ENCODE peak calls at places on chromosomes 12 and 14, in four cellular contexts. T is WTC11, M is HepG2, L is K562. R is an unnamed sample.

GRCh38 chr12:14618990-14619389 is 51.3 kb upstream of the PLBD1 start:
- DNase-seq in M (no peak), L (no peak), T (no peak), R (no peak)

GRCh38 chr14:104350463-104351185 is 212.2 kb downstream of the KIF26A start:
- DNase-seq in M (no peak), L (no peak), T (no peak), R (no peak)

GRCh38 chr12:120659151-120659525 is 18.7 kb downstream of the CABP1 start:
- DNase-seq in T (no peak), M (no peak), L (no peak), R (no peak)

GRCh38 chr14:21382886-21383847 is 652 bp downstream of the SUPT16H start:
- DNase-seq in L (peak; percentile 49), T (peak; percentile 32), M (peak; percentile 43), R (no peak)

GRCh38 chr14:67856806-67857205 is 37.2 kb downstream of the RAD51B start:
- DNase-seq in T (no peak), M (no peak), L (no peak), R (no peak)

GRCh38 chr12:88624911-88625310 is 44.6 kb upstream of the KITLG start:
- DNase-seq in M (no peak), L (no peak), T (no peak), R (no peak)

GRCh38 chr12:56766535-56766934 is 3.4 kb downstream of the HSD17B6 start:
- DNase-seq in L (no peak), M (no peak), T (no peak), R (peak; percentile 70)

GRCh38 chr14:100484531-100485267 is 102.5 kb downstream of the BEGAIN start:
- DNase-seq in T (no peak), L (no peak), M (no peak), R (no peak)

GRCh38 chr12:131636940-131637750 is 73.7 kb upstream of the SFSWAP start:
- DNase-seq in M (no peak), T (no peak), L (no peak), R (no peak)

GRCh38 chr14:77605392-77605978 is 11.0 kb downstream of the SPTLC2 start:
- DNase-seq in M (no peak), T (no peak), L (no peak), R (no peak)

GRCh38 chr14:100436745-100437406 is 113.7 kb downstream of the SLC25A47 start:
- DNase-seq in L (no peak), T (no peak), M (no peak), R (no peak)

GRCh38 chr14:75003250-75004027 is 718 bp downstream of the EIF2B2 start:
- DNase-seq in M (no peak), L (no peak), T (no peak), R (no peak)

GRCh38 chr12:25322918-25323773 is 72.4 kb upstream of the KRAS start:
- DNase-seq in T (no peak), M (no peak), L (no peak), R (no peak)

GRCh38 chr12:12474931-12475485 is 87.7 kb downstream of the DUSP16 start:
- DNase-seq in T (no peak), M (no peak), L (peak; percentile 10), R (peak; percentile 87)

GRCh38 chr12:123038966-123039365 is 58.5 kb downstream of the ARL6IP4 start:
- DNase-seq in L (no peak), T (no peak), M (no peak), R (no peak)

GRCh38 chr12:83161451-83161850 is 474.7 kb downstream of the TMTC2 start:
- DNase-seq in M (no peak), T (no peak), L (no peak), R (no peak)

GRCh38 chr12:48092606-48093005 is 13.3 kb downstream of the SENP1 start:
- DNase-seq in T (no peak), M (no peak), L (no peak), R (no peak)

GRCh38 chr12:52395761-52396434 is 10.2 kb downstream of the KRT82 start:
- DNase-seq in M (peak; percentile 33), T (peak; percentile 93), L (peak; percentile 49), R (no peak)

GRCh38 chr12:19404232-19404880 is 34.9 kb upstream of the AEBP2 start:
- DNase-seq in L (no peak), M (no peak), T (no peak), R (no peak)

GRCh38 chr12:75658826-75659823 is 147.7 kb upstream of the KRR1 start:
- DNase-seq in L (no peak), M (no peak), T (no peak), R (no peak)

GRCh38 chr14:100815478-100816285 is 10.2 kb upstream of the MEG3 start:
- DNase-seq in T (no peak), L (no peak), M (peak; percentile 91), R (no peak)

GRCh38 chr14:99644723-99645544 is at the start of gene HHIPL1:
- DNase-seq in M (no peak), T (peak; percentile 42), L (no peak), R (no peak)

GRCh38 chr14:104096751-104097700 is 11.5 kb downstream of the ASPG start:
- DNase-seq in L (no peak), M (no peak), T (peak; percentile 56), R (no peak)

GRCh38 chr12:11727133-11727664 is 77.7 kb downstream of the ETV6 start:
- DNase-seq in M (peak; percentile 56), L (no peak), T (no peak), R (peak; percentile 87)

GRCh38 chr12:121711925-121712461 is 559 bp upstream of the TMEM120B start:
- DNase-seq in L (no peak), T (peak; percentile 28), M (peak; percentile 35), R (no peak)
- TF ChIP-seq CBFB in L (no peak), T (no peak), M (no peak), R (no peak)

DNA sequence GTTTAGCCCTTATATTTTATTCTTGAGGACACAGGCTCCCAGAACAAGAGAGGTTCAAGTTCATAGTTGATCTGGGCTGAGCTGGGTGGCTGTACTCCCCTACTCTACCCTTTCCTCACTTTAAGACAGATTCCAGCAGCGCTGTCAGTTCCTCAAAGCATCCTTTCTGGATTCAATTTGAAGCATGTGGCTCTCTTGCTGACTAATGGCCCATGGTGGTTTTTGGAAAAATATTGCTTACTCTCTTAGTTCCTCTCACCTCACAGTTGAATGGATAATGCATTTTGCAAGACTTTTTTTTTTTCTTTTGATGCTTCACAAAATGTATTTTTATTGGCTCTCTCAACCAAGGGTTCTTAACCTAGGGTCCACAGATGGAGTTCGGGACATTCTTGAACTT is 4.1 kb downstream of the PELI2 start:
- DNase-seq in T (no peak), L (no peak), M (no peak), R (no peak)
- TF ChIP-seq CBFB in T (no peak), L (no peak), M (no peak), R (no peak)

GRCh38 chr14:64686216-64686615 is 18.0 kb upstream of the PLEKHG3 start:
- DNase-seq in L (no peak), M (no peak), T (no peak), R (no peak)
- TF ChIP-seq CBFB in L (no peak), M (no peak), T (no peak), R (no peak)

DNA sequence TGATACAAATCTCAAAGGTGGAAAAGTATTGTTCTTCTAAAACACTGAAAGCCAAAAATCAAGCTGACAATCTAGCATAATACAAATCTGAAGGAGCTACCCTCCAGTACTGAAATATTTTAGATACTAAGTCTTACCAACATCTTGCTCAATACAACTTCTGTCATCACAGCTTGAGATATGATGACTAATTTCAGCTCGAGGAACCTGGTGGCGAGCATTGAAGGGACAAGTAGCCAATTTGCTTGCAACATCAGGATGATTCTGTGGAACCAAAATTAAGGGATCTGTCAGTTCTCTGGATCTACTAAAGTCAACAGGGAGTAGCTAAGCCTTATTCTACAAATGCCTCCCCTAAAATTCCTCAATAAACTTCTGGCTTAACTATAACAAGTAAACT is 10.4 kb downstream of the GTSF1 start:
- DNase-seq in T (no peak), L (peak; percentile 20), M (no peak), R (no peak)
- TF ChIP-seq CBFB in T (no peak), L (no peak), M (no peak), R (no peak)

GRCh38 chr12:68521848-68522502 is 88.7 kb upstream of the RAP1B start:
- DNase-seq in L (no peak), T (no peak), M (no peak), R (no peak)
- TF ChIP-seq CBFB in L (no peak), T (no peak), M (no peak), R (no peak)

GRCh38 chr12:20549115-20549719 is 145.9 kb upstream of the SLCO1C1 start:
- DNase-seq in T (peak; percentile 33), L (no peak), M (peak; percentile 4), R (no peak)
- TF ChIP-seq CBFB in T (no peak), L (no peak), M (no peak), R (no peak)

DNA sequence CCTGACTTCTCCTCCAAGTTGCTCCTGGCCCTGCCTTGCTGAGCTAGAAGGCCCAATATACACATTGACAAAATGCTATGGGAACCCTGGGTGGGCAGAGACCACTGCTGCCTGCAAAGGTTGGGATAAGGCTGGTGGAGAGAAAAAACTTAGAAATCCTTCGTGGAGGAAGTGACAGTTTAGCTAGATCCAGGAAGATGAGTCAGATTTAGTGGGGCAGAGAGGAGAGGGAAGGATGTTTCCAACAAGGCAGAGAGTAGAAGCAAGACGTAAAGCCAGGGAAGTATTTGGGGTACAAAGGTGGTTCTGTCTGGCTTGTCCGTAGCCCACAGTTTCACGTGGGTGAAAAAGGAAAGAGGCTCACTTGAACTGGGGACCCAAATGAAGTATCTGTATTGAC is 69.0 kb upstream of the CLMN start:
- DNase-seq in M (no peak), T (no peak), L (no peak), R (no peak)
- TF ChIP-seq CBFB in M (no peak), T (no peak), L (no peak), R (no peak)

DNA sequence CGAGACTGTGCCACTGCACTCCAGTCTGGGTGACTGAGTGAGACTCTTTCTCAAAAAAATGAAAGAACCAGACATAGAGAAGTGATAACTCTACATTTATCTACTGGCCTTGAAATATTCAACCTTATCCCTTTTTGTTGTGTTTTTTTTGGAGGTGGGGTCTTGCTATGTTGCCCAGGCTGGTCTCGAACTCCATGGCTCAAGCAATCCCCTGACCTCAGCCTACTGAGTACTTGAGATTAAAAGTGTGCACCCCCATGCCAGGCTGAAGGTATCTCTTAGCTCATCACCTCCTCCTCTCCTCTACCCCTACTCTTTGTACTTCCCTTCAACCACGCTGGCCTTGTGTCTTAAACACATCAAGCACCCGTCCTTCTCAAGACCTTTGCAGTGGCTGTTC is 3.8 kb downstream of the DRAM1 start:
- DNase-seq in T (no peak), L (no peak), M (no peak), R (no peak)
- TF ChIP-seq CBFB in T (no peak), L (no peak), M (no peak), R (no peak)

R was measured in GM12878.